ENCODE peak calls at places on chromosomes 3 and 15, in nine cellular contexts. N, A, M, F, U, K, P, S and E are unnamed samples.

GRCh38 chr15:60752973-60753720 is 274.2 kb upstream of the ICE2 start:
- DNase-seq in P (no peak), M (no peak), F (no peak), U (no peak), A (no peak), N (no peak), S (no peak), K (no peak), E (no peak)

GRCh38 chr3:43288366-43288765 is 2.0 kb downstream of the SNRK start:
- DNase-seq in S (peak; percentile 7), A (no peak), N (no peak), U (no peak), K (no peak), F (no peak), P (no peak), M (no peak), E (no peak)

GRCh38 chr15:83064859-83065258 is 2.2 kb downstream of the BTBD1 start:
- DNase-seq in S (no peak), F (no peak), P (no peak), N (no peak), K (no peak), A (no peak), M (no peak), U (no peak), E (no peak)

GRCh38 chr3:44021646-44022594 is 219.8 kb upstream of the TOPAZ1 start:
- DNase-seq in P (no peak), U (no peak), F (peak; percentile 39), A (no peak), M (no peak), N (no peak), S (peak; percentile 8), K (no peak), E (no peak)

GRCh38 chr15:40190591-40190990 is 29.7 kb downstream of the BUB1B start:
- DNase-seq in N (no peak), M (no peak), K (no peak), P (no peak), U (no peak), A (no peak), S (peak; percentile 69), F (no peak), E (no peak)

GRCh38 chr3:103685940-103686339 is 1251.1 kb downstream of the ZPLD1 start:
- DNase-seq in F (no peak), S (no peak), N (no peak), P (no peak), U (no peak), M (no peak), K (no peak), A (no peak), E (no peak)

GRCh38 chr15:84749111-84749991 is 959 bp downstream of the ZNF592 start:
- DNase-seq in U (no peak), N (peak; percentile 26), P (peak; percentile 56), K (no peak), F (peak; percentile 51), A (no peak), S (peak; percentile 18), M (peak; percentile 38), E (no peak)

GRCh38 chr15:40358492-40359353 is 704 bp downstream of the DISP2 start:
- DNase-seq in A (no peak), K (no peak), S (no peak), P (no peak), F (peak; percentile 35), M (no peak), N (no peak), U (no peak), E (no peak)

GRCh38 chr3:182303169-182303568 is 490.1 kb upstream of the ATP11B start:
- DNase-seq in S (no peak), N (no peak), U (no peak), M (no peak), A (no peak), P (no peak), F (no peak), K (no peak), E (no peak)

GRCh38 chr15:67824157-67824899 is 981 bp upstream of the SKOR1 start:
- DNase-seq in N (no peak), K (no peak), U (no peak), M (no peak), S (no peak), F (no peak), A (peak; percentile 31), P (no peak), E (no peak)

GRCh38 chr15:87986786-87987185 is 269.8 kb downstream of the NTRK3 start:
- DNase-seq in U (no peak), M (no peak), P (no peak), A (no peak), F (no peak), S (no peak), N (no peak), K (no peak), E (no peak)

GRCh38 chr3:29871087-29871486 is 590.2 kb downstream of the RBMS3 start:
- DNase-seq in U (no peak), M (no peak), P (no peak), N (no peak), S (no peak), A (no peak), K (no peak), F (no peak), E (no peak)

GRCh38 chr3:159229161-159229560 is 427.3 kb downstream of the MFSD1 start:
- DNase-seq in K (no peak), A (no peak), F (no peak), U (no peak), P (no peak), S (no peak), N (no peak), M (no peak), E (no peak)

GRCh38 chr3:127066635-127067034 is 83.7 kb downstream of the PLXNA1 start:
- DNase-seq in N (no peak), K (no peak), U (no peak), M (no peak), F (no peak), P (no peak), A (peak; percentile 15), S (no peak), E (no peak)

GRCh38 chr15:80152896-80153876 is at the start of gene FAH:
- DNase-seq in P (no peak), F (peak; percentile 85), A (no peak), S (peak; percentile 48), M (no peak), N (no peak), U (no peak), K (no peak), E (no peak)

GRCh38 chr15:31498329-31498728 is 171.7 kb downstream of the KLF13 start:
- DNase-seq in M (no peak), A (no peak), S (no peak), P (no peak), K (no peak), U (no peak), F (no peak), N (no peak), E (no peak)
- TF ChIP-seq CTCF in M (no peak), A (no peak), S (no peak), P (no peak), K (peak; percentile 4), U (no peak), F (no peak), N (no peak), E (no peak)

DNA sequence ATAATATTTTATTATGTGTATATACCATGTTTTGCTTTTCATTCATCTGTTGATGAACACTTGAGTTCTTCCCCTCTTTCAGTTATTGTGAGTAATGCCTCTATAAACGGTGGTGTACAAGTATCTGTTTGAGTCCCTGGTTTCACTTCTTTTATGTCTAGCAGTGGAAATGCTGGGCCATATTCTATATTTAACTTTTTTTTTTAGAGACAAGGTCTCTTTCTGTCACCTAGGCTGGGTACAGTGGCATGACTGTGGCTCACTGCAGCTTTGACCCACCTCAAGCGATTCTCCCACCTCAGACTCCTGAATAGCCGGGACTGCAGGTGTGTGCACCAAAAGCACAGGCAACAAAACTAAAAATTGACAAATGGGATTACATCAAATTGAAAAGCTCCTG is 19.9 kb downstream of the GOLM2 start:
- DNase-seq in F (no peak), S (no peak), K (no peak), M (no peak), U (no peak), P (no peak), A (no peak), N (no peak), E (no peak)
- H3K4me3 ChIP-seq in F (no peak overlapping the region), S (no peak overlapping the region), K (no peak overlapping the region), M (no peak overlapping the region), U (no peak overlapping the region), P (no peak overlapping the region), A (no peak overlapping the region), N (no peak overlapping the region), E (no peak overlapping the region)

GRCh38 chr3:156582784-156583183 is 27.9 kb upstream of the SSR3 start:
- DNase-seq in A (no peak), U (no peak), F (no peak), N (no peak), S (no peak), M (no peak), K (no peak), P (no peak), E (no peak)

GRCh38 chr3:156583469-156583868 is 28.6 kb upstream of the SSR3 start:
- DNase-seq in P (no peak), N (no peak), U (no peak), A (no peak), M (no peak), S (no peak), F (no peak), K (no peak), E (no peak)

GRCh38 chr3:156581954-156582353 is 27.0 kb upstream of the SSR3 start:
- DNase-seq in P (no peak), N (no peak), S (no peak), A (no peak), K (no peak), F (no peak), U (no peak), M (no peak), E (no peak)

GRCh38 chr3:156579427-156579851 is 24.5 kb upstream of the SSR3 start:
- DNase-seq in U (no peak), A (no peak), P (no peak), K (no peak), M (peak; percentile 29), N (no peak), F (no peak), S (no peak), E (no peak)

GRCh38 chr3:156580986-156581385 is 26.1 kb upstream of the SSR3 start:
- DNase-seq in P (no peak), U (no peak), M (no peak), K (no peak), N (no peak), A (no peak), S (no peak), F (no peak), E (no peak)
- TF ChIP-seq CTCF in P (no peak), U (no peak), M (no peak), K (no peak), N (no peak), A (no peak), S (no peak), F (no peak), E (no peak)

DNA sequence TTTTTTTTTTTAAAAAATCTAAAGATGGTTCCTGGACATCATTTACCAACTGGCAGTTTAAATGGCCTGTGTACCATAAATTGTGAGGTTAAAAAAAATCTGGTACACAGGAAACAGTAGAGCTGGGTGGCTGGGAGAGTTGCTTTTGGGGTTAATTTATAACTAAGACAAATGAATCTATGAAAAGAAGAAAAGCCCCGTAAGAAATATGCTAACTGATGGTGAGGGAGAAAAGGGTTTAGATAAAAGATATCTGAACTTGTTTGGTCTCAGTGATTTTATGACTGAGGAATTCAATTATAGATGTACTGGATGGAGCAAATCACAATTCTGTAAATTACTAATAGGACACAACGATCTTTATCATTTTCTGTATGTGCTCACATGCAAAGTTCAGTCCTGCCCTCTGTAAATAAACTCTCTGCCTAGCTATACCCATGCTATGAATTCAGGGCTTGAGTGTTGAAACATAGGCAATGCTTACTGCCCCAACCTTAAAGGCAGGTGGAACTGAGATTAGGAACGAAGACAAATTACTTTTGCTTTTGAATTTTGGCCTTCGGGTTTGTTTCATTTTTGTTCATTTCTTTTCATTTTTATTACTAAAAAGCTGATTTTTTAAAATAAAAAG is 28.0 kb downstream of the PPARG start:
- DNase-seq in P (no peak), N (no peak), U (no peak), F (no peak), S (no peak), M (no peak), A (no peak), K (no peak), E (no peak)
- H3K4me3 ChIP-seq in P (no peak overlapping the region), N (no peak overlapping the region), U (no peak overlapping the region), F (no peak overlapping the region), S (no peak overlapping the region), M (no peak overlapping the region), A (no peak overlapping the region), K (no peak overlapping the region), E (no peak overlapping the region)